ENCODE peak calls at places on chromosomes 12 and 14, in ten cellular contexts. R is spleen; V is iPS DF 6.9; U is CD8-positive, alpha-beta T cell; B is right atrium auricular region; O is psoas muscle; F is Peyer's patch; X is OCI-LY7; Q is aorta; N is GM23248. C is an unnamed sample.
A peak's percentile ranks its signal among the peaks of the same experiment; 100 is the strongest.

GRCh38 chr12:113831016-113831415 is 135.1 kb downstream of the RBM19 start:
- DNase-seq in X (no peak), B (no peak), R (no peak), N (no peak), F (no peak), O (no peak), V (no peak), U (no peak), Q (no peak), C (no peak)

GRCh38 chr12:8556748-8557147 is 16.0 kb upstream of the CLEC4E start:
- DNase-seq in Q (no peak), U (no peak), B (no peak), R (no peak), F (no peak), V (no peak), O (no peak), X (no peak), N (no peak), C (no peak)

GRCh38 chr12:124273630-124274029 is 21.3 kb upstream of the RFLNA start:
- DNase-seq in V (peak; percentile 64), N (peak; percentile 50), Q (no peak), B (no peak), U (no peak), O (no peak), F (no peak), X (peak; percentile 22), R (no peak), C (peak; percentile 3)

GRCh38 chr12:6097384-6097783 is 27.1 kb downstream of the VWF start:
- DNase-seq in B (no peak), X (no peak), N (peak; percentile 90), O (no peak), Q (no peak), F (no peak), R (no peak), V (no peak), U (no peak), C (no peak)

GRCh38 chr12:130147875-130148596 is 14.2 kb upstream of the FZD10 start:
- DNase-seq in Q (no peak), F (no peak), X (no peak), B (no peak), U (no peak), O (no peak), R (peak; percentile 22), V (no peak), N (no peak), C (no peak)

GRCh38 chr12:84924956-84925355 is 12.4 kb upstream of the SLC6A15 start:
- DNase-seq in F (no peak), X (no peak), U (no peak), N (peak; percentile 77), V (no peak), R (no peak), B (no peak), Q (no peak), O (no peak), C (no peak)

GRCh38 chr12:123142948-123143752 is 7.7 kb downstream of the PITPNM2 start:
- DNase-seq in B (no peak), U (no peak), X (no peak), V (no peak), R (no peak), F (no peak), N (no peak), O (no peak), Q (no peak), C (no peak)

GRCh38 chr12:78853231-78853630 is 11.3 kb upstream of the SYT1 start:
- DNase-seq in N (no peak), Q (no peak), F (no peak), B (no peak), O (no peak), X (no peak), V (no peak), U (no peak), R (no peak), C (no peak)

GRCh38 chr14:61563162-61563511 is 132.2 kb upstream of the HIF1A start:
- DNase-seq in U (no peak), Q (no peak), X (no peak), O (no peak), V (no peak), B (peak; percentile 28), F (no peak), R (no peak), N (no peak), C (peak; percentile 44)

GRCh38 chr14:61560323-61560722 is 135.0 kb upstream of the HIF1A start:
- DNase-seq in V (no peak), X (no peak), F (no peak), U (no peak), Q (no peak), O (no peak), R (no peak), B (peak; percentile 50), N (no peak), C (peak; percentile 29)

GRCh38 chr14:61561144-61561543 is 134.2 kb upstream of the HIF1A start:
- DNase-seq in R (no peak), F (no peak), B (no peak), Q (no peak), O (no peak), X (no peak), N (peak; percentile 59), V (no peak), U (no peak), C (peak; percentile 22)

GRCh38 chr14:61562321-61563161 is 132.8 kb upstream of the HIF1A start:
- DNase-seq in Q (no peak), V (no peak), U (no peak), F (no peak), O (no peak), N (peak; percentile 100), X (no peak), B (peak; percentile 54), R (no peak), C (peak; percentile 41)

GRCh38 chr14:61561657-61562276 is 133.5 kb upstream of the HIF1A start:
- DNase-seq in X (no peak), O (peak; percentile 76), B (peak; percentile 82), R (peak; percentile 81), Q (peak; percentile 91), N (peak; percentile 96), V (no peak), F (no peak), U (no peak), C (peak; percentile 59)
- H3K4me1 ChIP-seq in X (peaks cover 38% of the 10 kb centered on the region), O (peaks cover 28% of the 10 kb centered on the region), B (peaks cover 38% of the 10 kb centered on the region), R (peaks cover 19% of the 10 kb centered on the region), Q (no peaks in the 10 kb centered on the region), N (peaks cover 72% of the 10 kb centered on the region), V (peaks cover 3% of the 10 kb centered on the region), F (peaks cover 3% of the 10 kb centered on the region), U (no peaks in the 10 kb centered on the region), C (no peaks in the 10 kb centered on the region)

GRCh38 chr14:102998393-102998792 is 59.0 kb downstream of the CDC42BPB start:
- DNase-seq in F (no peak), O (no peak), U (no peak), B (no peak), X (no peak), R (no peak), N (peak; percentile 57), V (no peak), Q (peak; percentile 33), C (peak; percentile 25)
- H3K27ac ChIP-seq in F (no peak overlapping the region), O (no peak overlapping the region), U (no peak overlapping the region), B (no peak overlapping the region), X (no peak overlapping the region), R (no peak overlapping the region), N (peak overlapping the region; percentile 29), V (no peak overlapping the region), Q (no peak overlapping the region), C (no peak overlapping the region)

GRCh38 chr12:110857528-110857927 is 10.7 kb downstream of the CCDC63 start:
- DNase-seq in B (no peak), O (no peak), V (no peak), F (no peak), R (no peak), U (no peak), Q (no peak), N (no peak), X (no peak), C (no peak)

GRCh38 chr12:110856517-110856916 is 9.7 kb downstream of the CCDC63 start:
- DNase-seq in R (no peak), U (no peak), F (no peak), X (no peak), N (no peak), B (no peak), O (no peak), V (no peak), Q (no peak), C (no peak)

GRCh38 chr12:110860833-110861291 is 14.1 kb downstream of the CCDC63 start:
- DNase-seq in R (no peak), V (no peak), X (peak; percentile 20), Q (no peak), B (no peak), N (no peak), U (no peak), F (no peak), O (no peak), C (no peak)

GRCh38 chr12:110861729-110862128 is 14.9 kb downstream of the CCDC63 start:
- DNase-seq in X (peak; percentile 14), B (no peak), N (no peak), Q (no peak), V (no peak), O (no peak), F (no peak), R (no peak), U (no peak), C (no peak)

GRCh38 chr12:110858848-110859247 is 12.1 kb downstream of the CCDC63 start:
- DNase-seq in X (no peak), F (no peak), Q (no peak), B (no peak), V (no peak), N (peak; percentile 47), U (no peak), R (no peak), O (no peak), C (no peak)
- H3K4me1 ChIP-seq in X (peaks cover 7% of the 10 kb centered on the region), F (no peaks in the 10 kb centered on the region), Q (no peaks in the 10 kb centered on the region), B (no peaks in the 10 kb centered on the region), V (no peaks in the 10 kb centered on the region), N (no peaks in the 10 kb centered on the region), U (no peaks in the 10 kb centered on the region), R (no peaks in the 10 kb centered on the region), O (no peaks in the 10 kb centered on the region), C (no peaks in the 10 kb centered on the region)

GRCh38 chr14:51260225-51260624 is 20.2 kb downstream of the TMX1 start:
- DNase-seq in O (no peak), X (no peak), B (no peak), R (no peak), U (no peak), N (no peak), V (no peak), F (no peak), Q (no peak), C (no peak)

GRCh38 chr14:51258280-51258679 is 18.2 kb downstream of the TMX1 start:
- DNase-seq in O (no peak), U (no peak), R (no peak), V (no peak), B (no peak), N (no peak), Q (no peak), F (no peak), X (no peak), C (no peak)

GRCh38 chr14:51261151-51261550 is 21.1 kb downstream of the TMX1 start:
- DNase-seq in R (no peak), V (no peak), B (no peak), X (no peak), U (no peak), F (no peak), N (peak; percentile 9), O (no peak), Q (no peak), C (no peak)

GRCh38 chr14:51258788-51259187 is 18.7 kb downstream of the TMX1 start:
- DNase-seq in X (no peak), B (no peak), U (no peak), F (no peak), N (no peak), Q (no peak), V (no peak), R (no peak), O (no peak), C (no peak)

DNA sequence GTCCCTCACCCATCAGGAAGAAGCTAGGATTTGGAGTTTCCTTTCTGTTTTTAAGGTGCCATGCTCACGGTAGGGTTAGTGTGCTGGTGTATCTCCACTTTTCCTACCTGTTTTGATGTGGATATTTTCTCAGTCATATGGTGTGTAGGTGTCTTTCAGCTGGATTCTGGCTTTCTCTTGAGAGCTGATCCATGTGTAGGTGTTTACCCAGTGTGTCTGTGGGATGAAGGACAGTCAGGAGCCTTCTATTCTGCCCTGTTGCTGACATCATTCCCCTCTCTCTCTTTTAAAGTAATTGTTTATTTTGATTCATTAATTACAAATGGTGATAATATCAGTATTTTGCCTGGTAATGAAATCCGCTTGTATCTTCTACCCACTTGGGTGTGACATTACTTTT is 22.8 kb downstream of the TMX1 start:
- DNase-seq in O (no peak), X (no peak), F (no peak), U (no peak), V (no peak), Q (no peak), N (no peak), B (no peak), R (no peak), C (no peak)
- H3K27ac ChIP-seq in O (no peak overlapping the region), X (no peak overlapping the region), F (no peak overlapping the region), U (no peak overlapping the region), V (no peak overlapping the region), Q (no peak overlapping the region), N (no peak overlapping the region), B (no peak overlapping the region), R (no peak overlapping the region), C (no peak overlapping the region)

C was measured in right lobe of liver.